ENCODE peak calls at places on chromosome 21, in four cellular contexts. Y is K562, B is HepG2, H is GM12878. R is an unnamed sample.

GRCh38 chr21:35139382-35139715 is 90.2 kb upstream of the RUNX1 start:
- DNase-seq in Y (no peak), B (no peak), H (no peak), R (no peak)

GRCh38 chr21:17819878-17820232 is 699 bp upstream of the C21orf91 start:
- DNase-seq in Y (no peak), B (peak; percentile 14), H (no peak), R (peak; percentile 5)

GRCh38 chr21:36156815-36157670 is at the start of gene DOP1B:
- DNase-seq in Y (peak; percentile 53), B (no peak), H (no peak), R (no peak)

GRCh38 chr21:10627316-10627863 is 106.0 kb downstream of the TPTE start:
- DNase-seq in Y (no peak), B (no peak), H (no peak), R (no peak)

GRCh38 chr21:36132691-36133090 is 2.2 kb upstream of the CBR3 start:
- DNase-seq in Y (no peak), B (no peak), H (no peak), R (no peak)

GRCh38 chr21:38443110-38443509 is 55.2 kb downstream of the ERG start:
- DNase-seq in Y (no peak), B (no peak), H (no peak), R (no peak)

GRCh38 chr21:37073417-37074194 is 552 bp downstream of the TTC3 start:
- DNase-seq in Y (peak; percentile 73), B (no peak), H (no peak), R (peak; percentile 61)

GRCh38 chr21:35475006-35475405 is 425.9 kb upstream of the RUNX1 start:
- DNase-seq in Y (no peak), B (no peak), H (no peak), R (no peak)

GRCh38 chr21:38277501-38278111 is 20.8 kb downstream of the KCNJ15 start:
- DNase-seq in Y (peak; percentile 51), B (no peak), H (no peak), R (no peak)

GRCh38 chr21:46561448-46562095 is 43.3 kb downstream of the S100B start:
- DNase-seq in Y (no peak), B (no peak), H (no peak), R (no peak)

GRCh38 chr21:36773111-36773510 is 74.2 kb downstream of the SIM2 start:
- DNase-seq in Y (no peak), B (peak; percentile 55), H (no peak), R (no peak)

GRCh38 chr21:35178812-35179211 is 129.7 kb upstream of the RUNX1 start:
- DNase-seq in Y (no peak), B (no peak), H (no peak), R (no peak)

GRCh38 chr21:26756491-26757159 is 88.6 kb downstream of the ADAMTS1 start:
- DNase-seq in Y (no peak), B (no peak), H (no peak), R (no peak)

GRCh38 chr21:26776320-26777021 is 68.7 kb downstream of the ADAMTS1 start:
- DNase-seq in Y (no peak), B (no peak), H (no peak), R (no peak)

GRCh38 chr21:16873581-16873980 is 639.3 kb upstream of the CXADR start:
- DNase-seq in Y (no peak), B (no peak), H (no peak), R (no peak)

GRCh38 chr21:45417256-45417950 is 12.4 kb downstream of the COL18A1 start:
- DNase-seq in Y (no peak), B (no peak), H (no peak), R (no peak)
- TF ChIP-seq MXI1 in Y (no peak), B (no peak), H (no peak), R (no peak)

GRCh38 chr21:41705546-41706262 is 61.1 kb downstream of the RIPK4 start:
- DNase-seq in Y (no peak), B (no peak), H (no peak), R (no peak)

GRCh38 chr21:41701749-41702148 is 65.1 kb downstream of the RIPK4 start:
- DNase-seq in Y (no peak), B (no peak), H (no peak), R (no peak)

GRCh38 chr21:41706678-41707077 is 60.2 kb downstream of the RIPK4 start:
- DNase-seq in Y (peak; percentile 53), B (peak; percentile 86), H (no peak), R (no peak)

GRCh38 chr21:41706263-41706639 is 60.6 kb downstream of the RIPK4 start:
- DNase-seq in Y (no peak), B (no peak), H (no peak), R (no peak)

GRCh38 chr21:41703857-41704501 is 62.9 kb downstream of the RIPK4 start:
- DNase-seq in Y (no peak), B (no peak), H (no peak), R (no peak)
- TF ChIP-seq TAF1 in Y (no peak), B (no peak), H (no peak), R (no peak)

DNA sequence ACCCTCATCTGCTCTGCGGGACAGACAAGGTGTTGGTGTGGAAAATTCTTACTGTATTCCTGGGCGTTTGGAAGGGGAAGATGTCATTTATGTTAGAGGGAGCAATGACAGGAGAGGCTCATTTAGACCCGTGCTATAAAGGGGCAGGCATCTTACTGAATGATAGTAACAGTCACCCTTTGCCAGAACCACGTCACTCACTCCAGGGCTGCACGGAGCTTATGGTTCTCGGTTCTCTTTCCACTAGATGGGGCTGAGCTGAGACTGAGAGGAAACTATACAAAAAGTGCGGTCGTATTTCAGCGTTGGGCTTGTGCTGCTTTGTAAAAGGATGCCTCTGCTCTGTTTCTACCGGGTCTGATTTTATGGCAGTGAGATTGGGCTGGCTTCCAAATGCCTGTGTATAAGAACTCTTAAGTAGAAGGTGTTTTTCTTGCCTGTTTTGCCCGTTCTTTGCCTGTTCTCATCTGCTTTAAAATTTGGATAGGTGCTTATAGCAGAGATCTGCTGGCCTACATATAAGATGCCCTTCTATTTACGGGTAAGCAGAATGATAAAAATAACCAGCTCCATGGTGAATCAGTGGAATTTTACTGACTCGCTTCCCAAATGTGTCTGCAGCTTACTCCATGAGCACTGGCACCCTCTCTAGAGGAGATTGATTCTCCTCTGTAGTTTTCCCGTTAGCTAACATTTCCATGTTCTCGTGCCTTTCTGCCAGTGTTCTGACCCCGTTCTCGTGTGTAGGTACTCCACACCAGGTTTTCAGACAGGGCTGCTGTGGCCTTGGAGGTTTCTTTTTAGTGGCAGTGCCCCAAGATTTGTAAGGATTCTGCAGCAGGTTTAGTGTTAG is 55.9 kb downstream of the MRPS6 start:
- DNase-seq in Y (peak; percentile 31), B (no peak), H (no peak), R (peak; percentile 49)
- TF ChIP-seq GABPA in Y (no peak), B (no peak), H (no peak), R (no peak)

DNA sequence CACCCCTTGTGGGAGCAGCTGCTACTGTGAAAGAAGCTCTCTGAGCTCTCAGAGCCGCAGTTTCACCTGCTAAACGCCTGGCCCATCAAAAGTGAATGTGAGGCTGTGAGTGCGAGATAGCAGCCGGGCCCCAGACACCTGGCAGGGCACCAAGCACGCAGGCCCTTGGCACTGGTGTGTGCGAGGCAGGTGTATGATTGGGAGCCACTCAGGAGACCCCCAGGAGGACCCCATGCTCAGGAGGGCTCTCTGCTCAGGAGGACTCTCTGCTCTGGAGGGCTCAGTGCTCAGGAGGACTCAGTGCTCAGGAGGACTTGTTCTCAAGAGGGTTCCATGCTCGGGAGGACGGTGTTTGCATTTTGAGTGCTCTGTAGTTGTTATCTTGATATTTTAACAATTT is 14.3 kb upstream of the ADARB1 start:
- DNase-seq in Y (no peak), B (no peak), H (no peak), R (no peak)
- TF ChIP-seq MXI1 in Y (no peak), B (no peak), H (no peak), R (no peak)

GRCh38 chr21:42426424-42426823 is 22.7 kb downstream of the UBASH3A start:
- DNase-seq in Y (no peak), B (no peak), H (no peak), R (no peak)
- TF ChIP-seq TAF1 in Y (no peak), B (no peak), H (no peak), R (no peak)

GRCh38 chr21:39681845-39682244 is 63.1 kb upstream of the IGSF5 start:
- DNase-seq in Y (no peak), B (no peak), H (no peak), R (no peak)
- TF ChIP-seq GABPA in Y (no peak), B (no peak), H (no peak), R (no peak)

GRCh38 chr21:33211305-33211704 is 18.4 kb upstream of the IFNAR2 start:
- DNase-seq in Y (no peak), B (no peak), H (no peak), R (no peak)

GRCh38 chr21:33205476-33205875 is 24.3 kb upstream of the IFNAR2 start:
- DNase-seq in Y (no peak), B (no peak), H (no peak), R (no peak)

GRCh38 chr21:33206771-33207290 is 22.9 kb upstream of the IFNAR2 start:
- DNase-seq in Y (no peak), B (no peak), H (no peak), R (no peak)

GRCh38 chr21:33208534-33208933 is 21.2 kb upstream of the IFNAR2 start:
- DNase-seq in Y (no peak), B (no peak), H (no peak), R (no peak)

GRCh38 chr21:33207471-33208149 is 22.1 kb upstream of the IFNAR2 start:
- DNase-seq in Y (no peak), B (no peak), H (no peak), R (no peak)
- TF ChIP-seq MXI1 in Y (no peak), B (no peak), H (no peak), R (no peak)

DNA sequence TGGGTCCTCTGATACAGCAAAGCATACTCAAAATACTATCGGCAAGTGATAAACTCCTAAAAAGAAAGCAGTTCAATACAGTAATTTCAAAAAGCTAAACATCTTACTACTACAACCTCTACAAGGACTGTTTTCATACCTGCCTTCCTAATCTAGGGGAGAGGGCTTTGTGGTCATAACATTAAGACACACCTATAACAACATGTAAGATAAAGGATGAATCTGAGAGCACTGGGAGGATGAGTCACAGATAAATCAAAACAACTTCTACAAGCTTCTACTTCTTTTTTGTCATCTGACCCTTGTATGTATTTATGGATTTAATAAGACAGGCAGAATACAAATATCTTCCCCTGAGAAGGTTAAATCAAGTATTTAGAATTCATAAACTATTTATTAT is 40.0 kb downstream of the LTN1 start:
- DNase-seq in Y (no peak), B (no peak), H (no peak), R (no peak)
- TF ChIP-seq TAF1 in Y (no peak), B (no peak), H (no peak), R (no peak)

GRCh38 chr21:25453524-25453923 is 153.8 kb downstream of the MRPL39 start:
- DNase-seq in Y (no peak), B (no peak), H (no peak), R (no peak)
- TF ChIP-seq GABPA in Y (no peak), B (no peak), H (no peak), R (no peak)

R was measured in SK-N-SH.